ENCODE peak calls at places on chromosomes 13 and 19, in seven cellular contexts. One of them, this sample, is unnamed.

GRCh38 chr19:662207-662961 is 630 bp downstream of the RNF126 start:
- DNase-seq in neuronal stem cell: no peak
- DNase-seq in H1: no peak
- DNase-seq in trophoblast cell: no peak
- DNase-seq in mesendoderm: peak
- DNase-seq in IMR-90: peak
- DNase-seq in mesenchymal stem cell: peak
- DNase-seq in this sample: no peak

GRCh38 chr19:18401580-18402112 is 4.2 kb upstream of the LRRC25 start:
- DNase-seq in trophoblast cell: peak
- DNase-seq in mesendoderm: peak
- DNase-seq in H1: no peak
- DNase-seq in neuronal stem cell: no peak
- DNase-seq in mesenchymal stem cell: peak
- DNase-seq in IMR-90: peak
- DNase-seq in this sample: no peak

GRCh38 chr13:65913173-65913572 is 1317.0 kb downstream of the PCDH9 start:
- DNase-seq in IMR-90: peak
- DNase-seq in mesendoderm: no peak
- DNase-seq in trophoblast cell: no peak
- DNase-seq in H1: no peak
- DNase-seq in neuronal stem cell: no peak
- DNase-seq in mesenchymal stem cell: peak
- DNase-seq in this sample: no peak

GRCh38 chr13:51778407-51778806 is 25.6 kb downstream of the DHRS12 start:
- DNase-seq in neuronal stem cell: no peak
- DNase-seq in mesendoderm: no peak
- DNase-seq in trophoblast cell: no peak
- DNase-seq in H1: no peak
- DNase-seq in mesenchymal stem cell: no peak
- DNase-seq in IMR-90: no peak
- DNase-seq in this sample: no peak

GRCh38 chr19:8973501-8974091 is 36.6 kb downstream of the MUC16 start:
- DNase-seq in mesendoderm: peak
- DNase-seq in mesenchymal stem cell: no peak
- DNase-seq in trophoblast cell: peak
- DNase-seq in H1: no peak
- DNase-seq in neuronal stem cell: no peak
- DNase-seq in IMR-90: no peak
- DNase-seq in this sample: no peak

GRCh38 chr13:31761951-31762350 is 22.6 kb downstream of the RXFP2 start:
- DNase-seq in trophoblast cell: no peak
- DNase-seq in IMR-90: peak
- DNase-seq in neuronal stem cell: no peak
- DNase-seq in mesendoderm: no peak
- DNase-seq in H1: no peak
- DNase-seq in mesenchymal stem cell: no peak
- DNase-seq in this sample: no peak

GRCh38 chr19:16462757-16463250 is 9.0 kb downstream of the EPS15L1 start:
- DNase-seq in mesendoderm: no peak
- DNase-seq in IMR-90: peak
- DNase-seq in trophoblast cell: peak
- DNase-seq in neuronal stem cell: no peak
- DNase-seq in mesenchymal stem cell: peak
- DNase-seq in H1: no peak
- DNase-seq in this sample: no peak

GRCh38 chr19:4512070-4512469 is 6.2 kb downstream of the PLIN4 start:
- DNase-seq in mesendoderm: no peak
- DNase-seq in H1: no peak
- DNase-seq in trophoblast cell: no peak
- DNase-seq in IMR-90: no peak
- DNase-seq in mesenchymal stem cell: no peak
- DNase-seq in neuronal stem cell: no peak
- DNase-seq in this sample: no peak

GRCh38 chr19:46000497-46001246 is 5.4 kb downstream of the CCDC61 start:
- DNase-seq in IMR-90: no peak
- DNase-seq in neuronal stem cell: peak
- DNase-seq in H1: peak
- DNase-seq in mesenchymal stem cell: no peak
- DNase-seq in trophoblast cell: no peak
- DNase-seq in mesendoderm: peak
- DNase-seq in this sample: peak

GRCh38 chr13:36875955-36876354 is 44.1 kb downstream of the SMAD9 start:
- DNase-seq in mesenchymal stem cell: no peak
- DNase-seq in IMR-90: no peak
- DNase-seq in H1: no peak
- DNase-seq in neuronal stem cell: no peak
- DNase-seq in mesendoderm: no peak
- DNase-seq in trophoblast cell: no peak
- DNase-seq in this sample: no peak

GRCh38 chr13:36882829-36883390 is 37.1 kb downstream of the SMAD9 start:
- DNase-seq in IMR-90: no peak
- DNase-seq in trophoblast cell: no peak
- DNase-seq in neuronal stem cell: no peak
- DNase-seq in mesendoderm: no peak
- DNase-seq in mesenchymal stem cell: no peak
- DNase-seq in H1: no peak
- DNase-seq in this sample: no peak

GRCh38 chr13:36880961-36881360 is 39.1 kb downstream of the SMAD9 start:
- DNase-seq in trophoblast cell: no peak
- DNase-seq in IMR-90: peak
- DNase-seq in H1: no peak
- DNase-seq in mesendoderm: no peak
- DNase-seq in mesenchymal stem cell: no peak
- DNase-seq in neuronal stem cell: no peak
- DNase-seq in this sample: no peak

GRCh38 chr13:36875431-36875830 is 44.6 kb downstream of the SMAD9 start:
- DNase-seq in mesendoderm: no peak
- DNase-seq in trophoblast cell: no peak
- DNase-seq in H1: no peak
- DNase-seq in mesenchymal stem cell: no peak
- DNase-seq in neuronal stem cell: no peak
- DNase-seq in IMR-90: peak
- DNase-seq in this sample: no peak

GRCh38 chr13:36879218-36879938 is 40.7 kb downstream of the SMAD9 start:
- DNase-seq in neuronal stem cell: no peak
- DNase-seq in mesendoderm: no peak
- DNase-seq in trophoblast cell: no peak
- DNase-seq in H1: no peak
- DNase-seq in mesenchymal stem cell: no peak
- DNase-seq in IMR-90: no peak
- DNase-seq in this sample: no peak
- H3K18ac ChIP-seq in neuronal stem cell: peak
- H3K18ac ChIP-seq in mesendoderm: no peak
- H3K18ac ChIP-seq in trophoblast cell: no peak
- H3K18ac ChIP-seq in H1: no peak
- H3K18ac ChIP-seq in mesenchymal stem cell: no peak
- H3K18ac ChIP-seq in IMR-90: no peak
- H3K18ac ChIP-seq in this sample: no peak

DNA sequence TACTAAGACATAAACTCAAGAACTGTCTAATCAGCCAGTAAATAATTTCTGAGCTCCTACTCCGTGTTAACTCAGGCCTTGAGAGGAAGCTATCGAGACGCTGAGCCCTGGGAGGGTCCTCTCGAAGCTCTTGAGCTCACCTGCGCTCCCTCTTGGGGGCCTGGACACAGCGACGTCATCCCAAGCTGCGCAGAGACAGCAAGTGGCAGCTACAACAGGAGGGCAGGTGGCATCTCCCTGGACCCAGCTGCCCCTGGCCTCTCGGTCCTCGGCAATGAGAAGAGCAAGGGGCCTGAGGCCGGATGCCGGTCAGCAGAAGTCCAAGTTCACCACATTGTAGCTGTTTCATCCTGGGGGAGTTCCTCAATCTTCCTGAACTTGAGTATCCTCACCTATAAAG is 30.5 kb upstream of the TUBGCP3 start:
- DNase-seq in H1: no peak
- DNase-seq in IMR-90: no peak
- DNase-seq in mesenchymal stem cell: no peak
- DNase-seq in mesendoderm: no peak
- DNase-seq in neuronal stem cell: no peak
- DNase-seq in trophoblast cell: no peak
- DNase-seq in this sample: no peak
- H3K18ac ChIP-seq in H1: no peak
- H3K18ac ChIP-seq in IMR-90: no peak
- H3K18ac ChIP-seq in mesenchymal stem cell: no peak
- H3K18ac ChIP-seq in mesendoderm: no peak
- H3K18ac ChIP-seq in neuronal stem cell: no peak
- H3K18ac ChIP-seq in trophoblast cell: no peak
- H3K18ac ChIP-seq in this sample: no peak

GRCh38 chr13:94232161-94232560 is 247.3 kb downstream of the DCT start:
- DNase-seq in neuronal stem cell: no peak
- DNase-seq in H1: no peak
- DNase-seq in trophoblast cell: no peak
- DNase-seq in IMR-90: no peak
- DNase-seq in mesenchymal stem cell: no peak
- DNase-seq in mesendoderm: no peak
- DNase-seq in this sample: no peak
- H3K18ac ChIP-seq in neuronal stem cell: no peak
- H3K18ac ChIP-seq in H1: no peak
- H3K18ac ChIP-seq in trophoblast cell: no peak
- H3K18ac ChIP-seq in IMR-90: no peak
- H3K18ac ChIP-seq in mesenchymal stem cell: no peak
- H3K18ac ChIP-seq in mesendoderm: no peak
- H3K18ac ChIP-seq in this sample: no peak

GRCh38 chr13:94303644-94304174 is 175.8 kb downstream of the DCT start:
- DNase-seq in H1: no peak
- DNase-seq in trophoblast cell: no peak
- DNase-seq in mesenchymal stem cell: peak
- DNase-seq in mesendoderm: peak
- DNase-seq in neuronal stem cell: no peak
- DNase-seq in IMR-90: no peak
- DNase-seq in this sample: no peak

GRCh38 chr13:94308808-94309207 is 170.7 kb downstream of the DCT start:
- DNase-seq in mesenchymal stem cell: peak
- DNase-seq in H1: no peak
- DNase-seq in mesendoderm: no peak
- DNase-seq in neuronal stem cell: no peak
- DNase-seq in IMR-90: no peak
- DNase-seq in trophoblast cell: no peak
- DNase-seq in this sample: no peak

GRCh38 chr13:94305033-94305432 is 174.4 kb downstream of the DCT start:
- DNase-seq in neuronal stem cell: no peak
- DNase-seq in mesenchymal stem cell: no peak
- DNase-seq in H1: no peak
- DNase-seq in IMR-90: no peak
- DNase-seq in trophoblast cell: no peak
- DNase-seq in mesendoderm: no peak
- DNase-seq in this sample: no peak

GRCh38 chr13:94305463-94305862 is 174.0 kb downstream of the DCT start:
- DNase-seq in mesenchymal stem cell: peak
- DNase-seq in IMR-90: peak
- DNase-seq in neuronal stem cell: no peak
- DNase-seq in trophoblast cell: no peak
- DNase-seq in mesendoderm: no peak
- DNase-seq in H1: no peak
- DNase-seq in this sample: no peak

DNA sequence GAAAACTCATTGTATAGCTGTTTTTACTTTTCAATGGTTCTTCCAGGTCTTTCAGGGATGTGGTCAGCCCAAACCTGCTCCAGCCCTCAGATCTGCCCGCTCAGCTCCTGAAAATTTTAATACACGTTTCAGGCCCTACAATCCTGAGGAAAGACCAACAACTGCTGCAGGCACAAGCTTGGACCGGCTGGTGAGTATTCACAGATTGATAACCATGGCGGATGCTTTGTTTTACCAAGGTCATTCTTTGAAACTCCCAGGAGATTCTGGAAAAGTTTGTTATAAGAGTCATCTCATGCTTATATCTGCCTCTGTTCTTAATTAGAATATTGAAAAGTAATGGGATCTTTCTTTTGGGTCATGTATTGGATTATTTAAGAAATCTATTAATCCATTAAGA is 173.5 kb downstream of the DCT start:
- DNase-seq in mesendoderm: no peak
- DNase-seq in IMR-90: peak
- DNase-seq in H1: no peak
- DNase-seq in mesenchymal stem cell: peak
- DNase-seq in neuronal stem cell: no peak
- DNase-seq in trophoblast cell: no peak
- DNase-seq in this sample: no peak
- H3K18ac ChIP-seq in mesendoderm: no peak
- H3K18ac ChIP-seq in IMR-90: peak
- H3K18ac ChIP-seq in H1: no peak
- H3K18ac ChIP-seq in mesenchymal stem cell: peak
- H3K18ac ChIP-seq in neuronal stem cell: no peak
- H3K18ac ChIP-seq in trophoblast cell: no peak
- H3K18ac ChIP-seq in this sample: no peak

GRCh38 chr13:108278466-108278865 is 8.9 kb downstream of the TNFSF13B start:
- DNase-seq in mesendoderm: no peak
- DNase-seq in mesenchymal stem cell: no peak
- DNase-seq in IMR-90: no peak
- DNase-seq in neuronal stem cell: no peak
- DNase-seq in H1: no peak
- DNase-seq in trophoblast cell: no peak
- DNase-seq in this sample: no peak

GRCh38 chr13:108274718-108275117 is 5.2 kb downstream of the TNFSF13B start:
- DNase-seq in mesendoderm: no peak
- DNase-seq in IMR-90: no peak
- DNase-seq in neuronal stem cell: no peak
- DNase-seq in trophoblast cell: no peak
- DNase-seq in H1: no peak
- DNase-seq in mesenchymal stem cell: no peak
- DNase-seq in this sample: no peak

GRCh38 chr13:108270442-108270841 is 924 bp downstream of the TNFSF13B start:
- DNase-seq in mesendoderm: no peak
- DNase-seq in trophoblast cell: no peak
- DNase-seq in IMR-90: no peak
- DNase-seq in neuronal stem cell: no peak
- DNase-seq in H1: no peak
- DNase-seq in mesenchymal stem cell: no peak
- DNase-seq in this sample: no peak

GRCh38 chr13:108272333-108272732 is 2.8 kb downstream of the TNFSF13B start:
- DNase-seq in trophoblast cell: no peak
- DNase-seq in IMR-90: peak
- DNase-seq in mesendoderm: no peak
- DNase-seq in mesenchymal stem cell: peak
- DNase-seq in H1: no peak
- DNase-seq in neuronal stem cell: no peak
- DNase-seq in this sample: no peak

GRCh38 chr13:108276060-108276459 is 6.5 kb downstream of the TNFSF13B start:
- DNase-seq in mesendoderm: no peak
- DNase-seq in trophoblast cell: no peak
- DNase-seq in mesenchymal stem cell: no peak
- DNase-seq in H1: no peak
- DNase-seq in IMR-90: no peak
- DNase-seq in neuronal stem cell: no peak
- DNase-seq in this sample: no peak
- H3K18ac ChIP-seq in mesendoderm: no peak
- H3K18ac ChIP-seq in trophoblast cell: no peak
- H3K18ac ChIP-seq in mesenchymal stem cell: no peak
- H3K18ac ChIP-seq in H1: no peak
- H3K18ac ChIP-seq in IMR-90: no peak
- H3K18ac ChIP-seq in neuronal stem cell: no peak
- H3K18ac ChIP-seq in this sample: no peak

DNA sequence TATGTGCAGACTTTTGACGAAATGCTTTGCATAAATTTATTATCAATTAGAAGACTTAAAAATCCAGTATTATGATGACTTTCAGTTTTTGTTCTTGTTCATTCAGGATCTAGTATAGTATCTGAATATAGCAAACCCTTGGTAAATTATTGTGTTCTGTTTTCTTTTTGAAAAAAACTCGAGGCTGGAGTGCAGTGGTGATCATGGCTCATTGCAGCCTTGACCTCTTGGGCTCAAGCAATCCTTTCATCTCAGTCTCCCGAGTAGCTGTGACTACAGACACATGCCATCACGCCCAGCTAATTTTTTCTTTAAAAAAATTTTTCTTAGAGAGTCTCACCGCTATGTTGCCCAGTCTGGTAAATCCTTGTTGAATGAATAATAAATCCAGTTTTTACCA is 4.6 kb downstream of the FARP1 start:
- DNase-seq in mesenchymal stem cell: peak
- DNase-seq in IMR-90: no peak
- DNase-seq in H1: no peak
- DNase-seq in trophoblast cell: no peak
- DNase-seq in neuronal stem cell: no peak
- DNase-seq in mesendoderm: peak
- DNase-seq in this sample: no peak
- H3K18ac ChIP-seq in mesenchymal stem cell: no peak
- H3K18ac ChIP-seq in IMR-90: no peak
- H3K18ac ChIP-seq in H1: no peak
- H3K18ac ChIP-seq in trophoblast cell: no peak
- H3K18ac ChIP-seq in neuronal stem cell: no peak
- H3K18ac ChIP-seq in mesendoderm: no peak
- H3K18ac ChIP-seq in this sample: no peak

This sample was measured in H9.